ENCODE peak calls at places on chromosomes 2 and 18, in nine cellular contexts. E, O, H, A, D, P, T, R and G are unnamed samples.

GRCh38 chr2:74947703-74948102 is 10.7 kb upstream of the POLE4 start:
- DNase-seq in O (no peak), R (no peak), E (no peak), A (no peak), D (no peak), T (no peak), P (no peak), H (no peak), G (no peak)

GRCh38 chr18:3857544-3857943 is 407.6 kb downstream of the TGIF1 start:
- DNase-seq in O (no peak), P (peak; percentile 9), A (no peak), T (no peak), R (no peak), E (no peak), D (no peak), H (no peak), G (no peak)

GRCh38 chr2:112204411-112204810 is 50.4 kb downstream of the ZC3H8 start:
- DNase-seq in R (no peak), O (no peak), D (peak; percentile 15), T (no peak), P (no peak), E (no peak), H (no peak), A (no peak), G (no peak)

GRCh38 chr2:157173740-157174184 is 83.7 kb upstream of the GALNT5 start:
- DNase-seq in O (no peak), T (no peak), H (no peak), D (no peak), A (no peak), P (peak; percentile 64), E (no peak), R (no peak), G (no peak)

GRCh38 chr2:152513681-152514080 is 178.7 kb downstream of the FMNL2 start:
- DNase-seq in P (no peak), H (no peak), O (no peak), D (no peak), R (no peak), E (no peak), A (no peak), T (no peak), G (no peak)

GRCh38 chr18:9771261-9771976 is 63.3 kb downstream of the RAB31 start:
- DNase-seq in T (peak; percentile 71), R (peak; percentile 88), H (peak; percentile 86), D (no peak), P (peak; percentile 78), A (peak; percentile 90), O (peak; percentile 90), E (peak; percentile 88), G (peak; percentile 75)

GRCh38 chr18:43405097-43405496 is 127.8 kb upstream of the SYT4 start:
- DNase-seq in D (no peak), O (no peak), T (no peak), H (no peak), E (no peak), A (no peak), R (no peak), P (peak; percentile 9), G (no peak)

GRCh38 chr18:35582899-35583558 is 1.5 kb downstream of the GALNT1 start:
- DNase-seq in E (no peak), H (no peak), T (no peak), O (no peak), D (no peak), P (peak; percentile 44), R (no peak), A (no peak), G (peak; percentile 24)

GRCh38 chr2:72605836-72606442 is 219.9 kb downstream of the EXOC6B start:
- DNase-seq in R (no peak), D (peak; percentile 13), H (no peak), A (no peak), E (no peak), P (peak; percentile 25), T (no peak), O (no peak), G (no peak)

GRCh38 chr2:3626118-3626816 is 31.4 kb downstream of the COLEC11 start:
- DNase-seq in O (no peak), H (no peak), P (no peak), D (no peak), A (peak; percentile 45), E (peak; percentile 69), T (no peak), R (no peak), G (no peak)

GRCh38 chr2:9206991-9207640 is 504 bp downstream of the ASAP2 start:
- DNase-seq in R (peak; percentile 32), T (no peak), E (no peak), O (peak; percentile 58), A (no peak), P (no peak), D (peak; percentile 38), H (peak; percentile 31), G (no peak)

GRCh38 chr2:42959148-42959992 is 167.0 kb upstream of the HAAO start:
- DNase-seq in H (no peak), A (peak; percentile 86), D (no peak), R (peak; percentile 59), P (no peak), O (peak; percentile 82), T (peak; percentile 72), E (peak; percentile 84), G (no peak)

GRCh38 chr18:3450358-3451107 is 561 bp downstream of the TGIF1 start:
- DNase-seq in H (peak; percentile 74), D (no peak), A (peak; percentile 92), R (peak; percentile 70), O (peak; percentile 72), P (peak; percentile 80), T (peak; percentile 47), E (peak; percentile 87), G (peak; percentile 18)

GRCh38 chr2:188079176-188079575 is 212.5 kb upstream of the GULP1 start:
- DNase-seq in D (no peak), O (no peak), E (no peak), R (no peak), A (no peak), P (no peak), H (no peak), T (no peak), G (no peak)

GRCh38 chr18:50009772-50010171 is 185.2 kb downstream of the MYO5B start:
- DNase-seq in R (no peak), E (no peak), H (peak; percentile 71), D (peak; percentile 68), O (no peak), P (peak; percentile 52), A (no peak), T (no peak), G (no peak)

GRCh38 chr2:198141726-198142125 is 337.3 kb downstream of the PLCL1 start:
- DNase-seq in T (no peak), D (no peak), H (no peak), E (no peak), R (no peak), O (no peak), P (no peak), A (no peak), G (no peak)

GRCh38 chr2:198143793-198144192 is 339.4 kb downstream of the PLCL1 start:
- DNase-seq in E (no peak), R (no peak), H (no peak), T (no peak), D (no peak), O (no peak), A (no peak), P (no peak), G (no peak)

GRCh38 chr2:198144621-198145020 is 340.2 kb downstream of the PLCL1 start:
- DNase-seq in H (no peak), D (no peak), R (no peak), A (no peak), P (no peak), T (no peak), O (no peak), E (no peak), G (no peak)

GRCh38 chr2:198137733-198138132 is 333.3 kb downstream of the PLCL1 start:
- DNase-seq in D (no peak), H (no peak), A (no peak), R (no peak), P (no peak), T (no peak), O (no peak), E (no peak), G (no peak)

DNA sequence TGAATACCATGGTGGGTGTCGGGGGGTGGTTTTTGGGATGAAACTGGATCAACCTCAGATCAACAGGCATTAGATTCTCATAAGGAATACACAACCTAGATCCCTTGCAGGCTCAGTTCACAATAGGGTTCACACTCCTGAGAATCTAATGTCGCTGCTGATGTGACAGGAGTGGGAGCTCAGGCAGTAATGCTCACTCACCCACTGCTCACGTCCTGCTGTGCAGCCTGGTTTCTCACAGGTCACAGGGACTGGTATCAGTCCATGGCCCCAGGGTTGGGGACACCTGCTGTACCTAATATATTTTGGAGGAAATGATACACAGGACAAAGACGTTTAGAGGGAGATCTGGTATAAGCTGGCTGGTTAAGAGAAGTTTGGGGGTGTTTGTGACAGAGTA is 338.8 kb downstream of the PLCL1 start:
- DNase-seq in R (no peak), P (no peak), H (no peak), E (no peak), A (no peak), D (no peak), O (no peak), T (no peak), G (no peak)
- H3K27ac ChIP-seq in R (no peak overlapping the region), P (no peak overlapping the region), H (no peak overlapping the region), E (no peak overlapping the region), A (no peak overlapping the region), D (no peak overlapping the region), O (no peak overlapping the region), T (no peak overlapping the region), G (peak overlapping the region; percentile 71)

GRCh38 chr2:69022548-69022947 is 9.6 kb downstream of the ANTXR1 start:
- DNase-seq in H (no peak), O (no peak), E (no peak), P (no peak), R (no peak), T (no peak), A (no peak), D (no peak), G (no peak)
- H3K27ac ChIP-seq in H (no peak overlapping the region), O (no peak overlapping the region), E (no peak overlapping the region), P (no peak overlapping the region), R (no peak overlapping the region), T (no peak overlapping the region), A (no peak overlapping the region), D (no peak overlapping the region), G (no peak overlapping the region)

DNA sequence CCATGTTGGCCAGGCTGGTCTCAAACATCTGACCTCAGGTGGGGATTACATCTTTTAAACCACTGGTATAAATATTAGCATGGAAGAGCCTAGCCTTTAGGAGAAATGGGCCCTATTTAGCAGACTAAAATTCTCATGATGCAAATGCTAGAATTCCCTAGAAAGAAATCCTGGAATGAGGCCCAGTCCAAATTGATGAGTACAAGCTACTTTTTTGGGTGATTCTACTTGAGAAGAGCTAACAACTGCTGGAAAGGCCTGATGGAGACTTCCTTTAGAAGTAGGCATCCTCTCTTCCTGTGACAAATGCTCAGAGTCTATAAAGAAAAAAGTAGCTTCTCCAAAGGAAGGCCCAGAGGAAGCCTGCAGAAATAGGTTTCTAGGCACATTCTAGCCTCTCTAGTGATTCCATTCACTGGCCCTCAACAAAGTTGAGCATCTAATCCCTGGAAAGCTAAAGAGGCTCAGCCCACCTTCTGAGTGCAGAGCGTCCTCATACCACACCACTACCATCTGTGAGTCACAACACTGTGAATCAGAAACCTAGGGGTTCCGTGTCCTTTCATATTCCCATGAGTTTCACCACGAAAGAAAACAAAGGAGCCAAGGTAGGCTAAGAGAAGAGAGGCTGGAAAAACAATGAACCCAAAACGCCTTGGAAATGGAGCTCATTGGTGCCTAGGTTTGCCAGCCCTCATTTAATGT is 183.1 kb downstream of the C1D start:
- DNase-seq in R (no peak), T (no peak), P (no peak), A (no peak), O (no peak), D (no peak), E (no peak), H (no peak), G (no peak)
- H3K27ac ChIP-seq in R (no peak overlapping the region), T (peak overlapping the region; percentile 7), P (no peak overlapping the region), A (no peak overlapping the region), O (no peak overlapping the region), D (no peak overlapping the region), E (no peak overlapping the region), H (no peak overlapping the region), G (no peak overlapping the region)

GRCh38 chr2:178256382-178257053 is 62.2 kb downstream of the OSBPL6 start:
- DNase-seq in R (no peak), O (no peak), A (no peak), P (no peak), D (no peak), T (no peak), H (no peak), E (no peak), G (no peak)
- H3K27ac ChIP-seq in R (no peak overlapping the region), O (no peak overlapping the region), A (no peak overlapping the region), P (no peak overlapping the region), D (no peak overlapping the region), T (no peak overlapping the region), H (no peak overlapping the region), E (no peak overlapping the region), G (no peak overlapping the region)